ENCODE peak calls at places on chromosomes 7 and 10, in eight cellular contexts. Y, O, H, E, X, W, Q and N are unnamed samples.
A peak's percentile ranks its signal among the peaks of the same experiment; 100 is the strongest.

GRCh38 chr10:110672580-110672919 is 28.4 kb downstream of the RBM20 start:
- DNase-seq in E (no peak), W (no peak), Y (no peak), H (no peak), O (no peak), Q (no peak), X (no peak), N (no peak)

GRCh38 chr10:48366261-48366660 is 59.8 kb downstream of the MAPK8 start:
- DNase-seq in O (no peak), W (peak; percentile 28), H (no peak), Y (no peak), Q (no peak), X (no peak), E (no peak), N (no peak)

GRCh38 chr10:92590623-92591549 is 2.0 kb upstream of the KIF11 start:
- DNase-seq in W (peak; percentile 72), H (peak; percentile 65), X (peak; percentile 28), O (peak; percentile 24), Y (peak; percentile 49), Q (no peak), E (no peak), N (no peak)

GRCh38 chr10:132063432-132063831 is 2.3 kb upstream of the JAKMIP3 start:
- DNase-seq in X (no peak), O (no peak), Y (no peak), H (no peak), E (no peak), Q (no peak), W (no peak), N (no peak)

GRCh38 chr10:71697938-71698709 is 21.5 kb downstream of the C10orf105 start:
- DNase-seq in Y (no peak), E (no peak), X (no peak), H (no peak), Q (peak; percentile 16), O (peak; percentile 63), W (no peak), N (no peak)

GRCh38 chr7:25031432-25031831 is 51.5 kb upstream of the OSBPL3 start:
- DNase-seq in Y (no peak), O (no peak), W (peak; percentile 30), H (no peak), Q (no peak), X (no peak), E (no peak), N (no peak)

GRCh38 chr7:84524714-84525694 is 330.4 kb upstream of the SEMA3A start:
- DNase-seq in Y (no peak), O (no peak), X (peak; percentile 31), H (no peak), Q (no peak), E (no peak), W (peak; percentile 71), N (no peak)

GRCh38 chr10:89032141-89032814 is 41.7 kb downstream of the FAS start:
- DNase-seq in Y (no peak), X (no peak), W (peak; percentile 68), Q (no peak), E (peak; percentile 19), H (no peak), O (no peak), N (no peak)

GRCh38 chr7:20735346-20736065 is 51.2 kb downstream of the SP8 start:
- DNase-seq in E (no peak), Y (no peak), W (no peak), Q (no peak), O (no peak), X (no peak), H (no peak), N (no peak)

GRCh38 chr10:128927389-128927788 is 539.7 kb upstream of the MGMT start:
- DNase-seq in O (no peak), W (no peak), Y (no peak), X (no peak), Q (no peak), E (no peak), H (no peak), N (no peak)

GRCh38 chr7:66928388-66928787 is 7.4 kb downstream of the TMEM248 start:
- DNase-seq in W (no peak), H (no peak), Y (no peak), X (no peak), Q (no peak), E (no peak), O (no peak), N (no peak)

GRCh38 chr10:66215005-66215404 is 710.8 kb upstream of the LRRTM3 start:
- DNase-seq in E (no peak), Y (no peak), H (peak; percentile 6), W (no peak), X (no peak), O (no peak), Q (no peak), N (no peak)

GRCh38 chr10:131239926-131240325 is 71.6 kb downstream of the TCERG1L start:
- DNase-seq in O (no peak), Y (no peak), H (no peak), W (no peak), E (no peak), X (no peak), Q (no peak), N (no peak)

GRCh38 chr7:49166441-49166840 is 242.1 kb downstream of the CDC14C start:
- DNase-seq in Q (no peak), H (no peak), Y (no peak), W (peak; percentile 1), O (no peak), E (no peak), X (no peak), N (peak; percentile 37)

GRCh38 chr7:153858335-153858734 is 193.9 kb upstream of the DPP6 start:
- DNase-seq in E (no peak), X (no peak), Y (no peak), W (peak; percentile 50), H (no peak), Q (no peak), O (no peak), N (no peak)

GRCh38 chr7:131106681-131107342 is 220.9 kb upstream of the MKLN1 start:
- DNase-seq in E (peak; percentile 9), Q (peak; percentile 51), W (no peak), H (peak; percentile 39), Y (peak; percentile 25), O (peak; percentile 88), X (peak; percentile 43), N (peak; percentile 23)

GRCh38 chr7:4906682-4907081 is 23.2 kb upstream of the RADIL start:
- DNase-seq in H (no peak), O (no peak), Q (no peak), E (no peak), Y (no peak), X (no peak), W (no peak), N (peak; percentile 57)